ENCODE peak calls at places on chromosomes 6 and 20, in four cellular contexts. A is heart right ventricle, Z is AG10803, W is fibroblast of villous mesenchyme. Y is an unnamed sample.

GRCh38 chr6:11258260-11259237 is 26.1 kb upstream of the NEDD9 start:
- DNase-seq in W (no peak), A (no peak), Z (peak), Y (no peak)

GRCh38 chr6:75612434-75612833 is 10.8 kb downstream of the SENP6 start:
- DNase-seq in A (no peak), Z (no peak), W (no peak), Y (no peak)

GRCh38 chr6:89970609-89971337 is 76.5 kb downstream of the GJA10 start:
- DNase-seq in W (peak), A (peak), Z (peak), Y (no peak)

GRCh38 chr20:20441259-20441658 is 73.4 kb downstream of the INSM1 start:
- DNase-seq in A (no peak), W (no peak), Z (no peak), Y (no peak)

GRCh38 chr20:24959591-24960301 is 10.7 kb downstream of the CST7 start:
- DNase-seq in A (no peak), W (no peak), Z (no peak), Y (no peak)

GRCh38 chr20:19205999-19206398 is 6.4 kb upstream of the SLC24A3 start:
- DNase-seq in A (peak), Z (peak), W (peak), Y (no peak)

GRCh38 chr6:63475707-63476106 is 96.6 kb upstream of the LOC128125822 start:
- DNase-seq in Z (no peak), W (no peak), A (peak), Y (no peak)

GRCh38 chr6:99019341-99019740 is 71.6 kb upstream of the FBXL4 start:
- DNase-seq in W (no peak), A (no peak), Z (peak), Y (no peak)

GRCh38 chr20:23155141-23155590 is 69.0 kb upstream of the CD93 start:
- DNase-seq in W (no peak), A (no peak), Z (no peak), Y (peak)

GRCh38 chr20:36644032-36644712 is 1.8 kb downstream of the SLA2 start:
- DNase-seq in A (no peak), W (no peak), Z (no peak), Y (no peak)

GRCh38 chr20:38212806-38213606 is 47.5 kb downstream of the KIAA1755 start:
- DNase-seq in Z (no peak), W (no peak), A (no peak), Y (no peak)

GRCh38 chr20:37356387-37356786 is 10.4 kb downstream of the SRC start:
- DNase-seq in W (peak), A (no peak), Z (peak), Y (peak)

GRCh38 chr6:21593927-21594421 is 423 bp downstream of the SOX4 start:
- DNase-seq in Z (peak), W (peak), A (peak), Y (no peak)

GRCh38 chr20:61803903-61804804 is 261.5 kb downstream of the TAF4 start:
- DNase-seq in Z (peak), A (no peak), W (peak), Y (no peak)

GRCh38 chr20:38156888-38157634 is 8.0 kb downstream of the TGM2 start:
- DNase-seq in W (peak), Z (no peak), A (peak), Y (peak)

GRCh38 chr6:36858407-36858981 is 16.1 kb downstream of the PPIL1 start:
- DNase-seq in A (no peak), W (peak), Z (peak), Y (no peak)

GRCh38 chr6:37396571-37397185 is 36.3 kb upstream of the CMTR1 start:
- DNase-seq in Z (peak), A (no peak), W (peak), Y (no peak)

GRCh38 chr6:168851460-168852103 is 402.1 kb downstream of the THBS2 start:
- DNase-seq in A (no peak), Z (peak), W (peak), Y (no peak)

GRCh38 chr6:44177691-44178423 is 19.2 kb downstream of the CAPN11 start:
- DNase-seq in Z (peak), A (peak), W (peak), Y (peak)

GRCh38 chr20:41618807-41619294 is 674 bp upstream of the CHD6 start:
- DNase-seq in W (peak), A (no peak), Z (no peak), Y (no peak)

GRCh38 chr6:10409766-10410209 is 5.1 kb downstream of the TFAP2A start:
- DNase-seq in A (no peak), Z (no peak), W (no peak), Y (no peak)

GRCh38 chr6:150604467-150604866 is 4.8 kb downstream of the PLEKHG1 start:
- DNase-seq in A (no peak), Z (no peak), W (no peak), Y (no peak)

GRCh38 chr6:141117869-141118268 is 1014.9 kb upstream of the GJE1 start:
- DNase-seq in W (no peak), Z (no peak), A (no peak), Y (no peak)

GRCh38 chr6:50120300-50120699 is 70.6 kb upstream of the DEFB112 start:
- DNase-seq in A (no peak), Z (peak), W (no peak), Y (no peak)

GRCh38 chr6:150857062-150857905 is 8.2 kb upstream of the MTHFD1L start:
- DNase-seq in W (peak), Z (peak), A (no peak), Y (no peak)

GRCh38 chr6:82646231-82646615 is 282.6 kb downstream of the TPBG start:
- DNase-seq in A (no peak), Z (no peak), W (no peak), Y (no peak)

GRCh38 chr6:47034919-47035318 is 7.2 kb downstream of the ADGRF1 start:
- DNase-seq in W (peak), A (peak), Z (peak), Y (no peak)

GRCh38 chr6:56691201-56691595 is 48.5 kb upstream of the DST start:
- DNase-seq in W (no peak), Z (no peak), A (no peak), Y (no peak)

GRCh38 chr20:528923-529594 is 14.5 kb downstream of the CSNK2A1 start:
- DNase-seq in Z (peak), W (peak), A (no peak), Y (no peak)

GRCh38 chr20:47549671-47550070 is 48.0 kb downstream of the NCOA3 start:
- DNase-seq in Z (no peak), W (no peak), A (no peak), Y (no peak)

GRCh38 chr6:118776607-118777549 is 117.1 kb upstream of the ASF1A start:
- DNase-seq in W (peak), Z (peak), A (peak), Y (no peak)

GRCh38 chr6:85460951-85461805 is 11.3 kb downstream of the NT5E start:
- DNase-seq in W (peak), Z (peak), A (no peak), Y (no peak)

GRCh38 chr6:109263873-109264700 is 118.2 kb downstream of the CD164 start:
- DNase-seq in Z (no peak), A (no peak), W (no peak), Y (no peak)

GRCh38 chr6:109261815-109262214 is 120.5 kb downstream of the CD164 start:
- DNase-seq in W (no peak), A (no peak), Z (no peak), Y (no peak)

GRCh38 chr6:109269953-109270517 is 112.2 kb downstream of the CD164 start:
- DNase-seq in Z (no peak), A (no peak), W (no peak), Y (no peak)

GRCh38 chr6:109269057-109269456 is 113.2 kb downstream of the CD164 start:
- DNase-seq in W (no peak), A (no peak), Z (no peak), Y (no peak)

GRCh38 chr6:109265530-109265929 is 116.7 kb downstream of the CD164 start:
- DNase-seq in A (no peak), Z (no peak), W (no peak), Y (no peak)
- TF ChIP-seq CTCF in A (no peak), Z (no peak), W (no peak), Y (no peak)

GRCh38 chr6:255418-256090 is 36.7 kb upstream of the DUSP22 start:
- DNase-seq in W (no peak), A (no peak), Z (no peak), Y (no peak)
- H3K4me3 ChIP-seq in W (no peak), A (no peak), Z (no peak), Y (no peak)

GRCh38 chr6:45987866-45988265 is 27.8 kb downstream of the CLIC5 start:
- DNase-seq in Z (no peak), W (no peak), A (no peak), Y (no peak)

GRCh38 chr6:45986746-45987274 is 28.9 kb downstream of the CLIC5 start:
- DNase-seq in Z (no peak), W (no peak), A (peak), Y (no peak)

GRCh38 chr6:45990162-45990561 is 25.5 kb downstream of the CLIC5 start:
- DNase-seq in W (no peak), Z (no peak), A (no peak), Y (no peak)

GRCh38 chr6:45988635-45989034 is 27.0 kb downstream of the CLIC5 start:
- DNase-seq in W (no peak), A (peak), Z (no peak), Y (no peak)

DNA sequence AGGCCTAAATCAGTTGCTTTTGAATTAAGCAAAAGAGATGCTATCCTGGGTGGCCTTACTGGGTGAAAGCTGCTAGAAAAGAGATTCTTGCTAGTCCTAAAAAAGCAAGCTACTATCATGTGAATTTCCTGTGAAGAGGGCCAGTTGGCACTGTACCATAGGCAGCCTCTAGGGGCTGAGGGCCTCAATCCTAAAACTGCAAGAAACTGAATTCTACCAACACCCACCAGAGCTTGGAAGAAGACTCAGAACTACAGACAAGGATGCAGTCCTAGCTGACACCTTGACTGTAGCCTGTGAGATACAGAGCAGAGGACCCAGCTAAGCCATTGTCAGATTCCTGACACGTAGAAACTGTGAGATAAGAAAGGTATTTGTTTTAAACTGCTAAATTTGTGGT is 24.5 kb downstream of the CLIC5 start:
- DNase-seq in A (no peak), Z (no peak), W (no peak), Y (no peak)
- TF ChIP-seq CTCF in A (peak), Z (no peak), W (peak), Y (no peak)

DNA sequence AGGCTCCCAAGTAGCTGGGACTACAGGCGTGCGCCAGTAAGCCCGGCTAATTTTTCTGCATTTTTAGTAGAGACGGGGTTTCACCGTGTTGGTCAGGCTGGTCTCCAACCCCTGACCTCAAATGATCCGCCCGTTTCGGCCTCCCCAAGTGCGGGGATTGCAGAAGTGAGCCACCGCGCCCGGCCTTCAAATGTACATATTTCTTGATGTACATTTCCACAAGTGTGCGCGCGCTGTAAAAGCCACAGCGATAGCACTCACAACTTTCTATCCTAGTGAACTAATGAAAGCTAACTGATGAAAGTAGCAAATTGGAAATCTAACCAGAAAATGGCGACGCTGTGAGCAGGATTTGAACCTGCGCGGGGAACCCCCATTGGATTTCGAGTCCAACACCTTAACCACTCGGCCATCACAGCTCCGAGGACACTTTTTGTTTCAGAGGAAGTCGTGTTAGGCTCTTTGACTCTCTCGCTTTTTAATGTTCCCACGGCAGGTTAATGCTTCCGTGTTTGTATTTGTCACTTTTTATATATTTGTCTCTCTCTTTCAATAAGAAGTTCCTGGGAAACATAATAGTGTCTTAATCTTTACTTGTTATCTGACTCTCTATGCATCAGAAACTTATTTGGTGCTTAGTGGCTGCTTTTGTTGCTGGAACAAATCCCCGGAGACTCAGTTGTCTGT is 199.4 kb upstream of the ZNF184 start:
- DNase-seq in A (no peak), Z (peak), W (peak), Y (no peak)
- H3K4me3 ChIP-seq in A (no peak), Z (no peak), W (peak), Y (peak)

GRCh38 chr20:43247361-43247760 is 57.7 kb upstream of the PTPRT start:
- DNase-seq in Z (no peak), A (no peak), W (no peak), Y (no peak)

GRCh38 chr20:43248341-43248740 is 58.6 kb upstream of the PTPRT start:
- DNase-seq in A (no peak), Z (no peak), W (no peak), Y (no peak)

GRCh38 chr20:43244647-43245046 is 54.9 kb upstream of the PTPRT start:
- DNase-seq in A (no peak), Z (no peak), W (no peak), Y (no peak)

GRCh38 chr20:43241057-43241702 is 51.5 kb upstream of the PTPRT start:
- DNase-seq in A (no peak), Z (no peak), W (no peak), Y (no peak)

GRCh38 chr20:43243672-43244269 is 54.1 kb upstream of the PTPRT start:
- DNase-seq in Z (no peak), W (no peak), A (no peak), Y (no peak)
- TF ChIP-seq CTCF in Z (peak), W (no peak), A (no peak), Y (no peak)

DNA sequence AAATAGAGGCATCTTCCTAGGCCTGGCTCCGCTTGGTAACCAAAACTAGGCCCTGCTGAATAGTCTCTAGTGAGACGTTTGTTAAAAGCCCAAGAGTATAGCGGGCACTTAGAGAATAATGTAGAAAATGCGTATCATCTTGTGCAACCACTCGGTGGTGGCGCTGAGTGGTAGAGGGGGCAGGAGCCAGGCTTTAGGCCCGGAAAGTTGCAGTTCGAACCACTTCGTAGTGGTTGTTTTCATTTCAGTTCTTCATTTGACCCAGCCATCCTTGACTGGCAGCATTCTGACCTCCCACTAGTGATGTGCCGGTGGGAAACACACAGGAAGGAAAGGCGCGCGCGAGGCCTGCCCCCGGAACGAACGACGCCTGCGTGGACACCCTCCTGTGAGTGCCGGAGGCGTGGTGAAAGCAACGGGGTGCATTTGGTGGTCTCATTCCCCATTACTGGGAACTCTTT is 18.0 kb downstream of the GPX5 start:
- DNase-seq in A (no peak), W (no peak), Z (no peak), Y (no peak)
- H3K4me3 ChIP-seq in A (no peak), W (peak), Z (peak), Y (peak)

DNA sequence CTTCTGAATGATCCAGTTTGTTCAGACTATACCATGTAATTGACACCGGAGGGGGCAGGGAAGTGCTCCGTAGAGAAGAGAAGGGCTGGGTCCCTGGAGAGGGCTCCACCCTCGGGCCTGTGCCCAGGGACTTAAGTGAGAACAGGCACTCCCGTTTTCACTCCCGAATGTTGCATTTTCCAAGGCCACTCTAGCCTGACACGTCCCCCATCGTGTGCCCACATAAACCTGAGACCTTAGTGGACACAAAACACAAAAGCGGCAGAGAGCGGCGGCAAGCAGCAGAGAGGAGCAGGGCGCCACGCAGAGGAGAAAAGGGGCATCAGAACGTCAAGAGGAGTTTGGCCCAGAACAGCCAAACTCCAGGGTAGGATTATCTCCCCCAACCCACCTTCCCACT is 1405.1 kb downstream of the GRIK2 start:
- DNase-seq in A (no peak), Z (no peak), W (no peak), Y (no peak)
- TF ChIP-seq CTCF in A (no peak), Z (no peak), W (no peak), Y (no peak)

DNA sequence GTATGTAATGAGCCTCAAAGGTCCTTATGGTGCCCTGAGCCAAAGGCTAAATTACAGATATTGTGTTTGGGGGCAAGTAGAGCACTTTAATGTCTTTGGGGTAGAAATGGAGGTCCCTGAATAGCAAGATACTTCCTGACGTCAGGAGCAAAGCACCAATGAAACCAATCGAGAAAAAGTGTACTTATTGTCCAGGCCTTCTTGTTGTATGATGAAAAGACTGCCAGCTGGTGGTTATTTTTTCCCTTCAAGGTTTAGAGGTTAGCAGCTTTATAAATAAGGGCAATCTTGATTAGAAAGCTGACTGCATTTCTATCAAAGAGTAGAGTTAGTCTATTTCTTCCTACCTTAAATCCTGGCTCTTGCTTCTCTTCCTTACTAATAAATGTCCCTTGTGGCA is 76.1 kb upstream of the HSF2 start:
- DNase-seq in A (no peak), W (no peak), Z (no peak), Y (no peak)
- H3K4me3 ChIP-seq in A (no peak), W (peak), Z (peak), Y (peak)

GRCh38 chr6:96086745-96087144 is 71.0 kb downstream of the FUT9 start:
- DNase-seq in Z (no peak), A (no peak), W (no peak), Y (no peak)

GRCh38 chr6:96089173-96089572 is 73.4 kb downstream of the FUT9 start:
- DNase-seq in Z (no peak), A (no peak), W (no peak), Y (no peak)
- TF ChIP-seq CTCF in Z (no peak), A (no peak), W (no peak), Y (no peak)

Y was measured in coronary artery.